ENCODE peak calls at places on chromosomes 7 and 10, in five cellular contexts. C is GM20000; U is stimulated activated naive CD8-positive, alpha-beta T cell treated with anti-CD3 and anti-CD28 coated beads, Interleukin-15, amount 100 ng/mL, for 72 hours; Y is NCI-H2171; N is iris pigment epithelial cell. M is an unnamed sample.
A peak's percentile ranks its signal among the peaks of the same experiment; 100 is the strongest.

GRCh38 chr10:28300027-28300426 is 2.8 kb downstream of the MPP7 start:
- DNase-seq in C (no peak), U (no peak), Y (no peak), N (peak; percentile 3), M (no peak)

GRCh38 chr7:123271231-123271630 is 71.5 kb upstream of the SLC13A1 start:
- DNase-seq in C (no peak), U (no peak), Y (no peak), N (peak; percentile 96), M (peak; percentile 2)

GRCh38 chr7:94561841-94562514 is 52.4 kb downstream of the CASD1 start:
- DNase-seq in C (no peak), U (no peak), Y (no peak), N (peak; percentile 83), M (peak; percentile 67)

GRCh38 chr7:159147246-159147645 is 2.6 kb upstream of the VIPR2 start:
- DNase-seq in C (no peak), U (no peak), Y (no peak), N (no peak), M (no peak)

GRCh38 chr10:99682752-99683151 is 23.4 kb downstream of the ENTPD7 start:
- DNase-seq in C (no peak), U (no peak), Y (no peak), N (no peak), M (no peak)

GRCh38 chr7:156163747-156164146 is 351.5 kb upstream of the SHH start:
- DNase-seq in C (no peak), U (no peak), Y (no peak), N (no peak), M (no peak)

GRCh38 chr7:11760372-11760771 is 71.6 kb downstream of the THSD7A start:
- DNase-seq in C (no peak), U (no peak), Y (no peak), N (peak; percentile 14), M (no peak)

GRCh38 chr10:44385423-44385725 is 477 bp upstream of the CXCL12 start:
- DNase-seq in C (peak; percentile 36), U (no peak), Y (no peak), N (no peak), M (no peak)

GRCh38 chr10:3534433-3534832 is 250.6 kb downstream of the KLF6 start:
- DNase-seq in C (no peak), U (no peak), Y (no peak), N (no peak), M (no peak)

M was measured in astrocyte.